ENCODE peak calls at places on chromosomes 5 and 9, in six cellular contexts. L, R, J, O, W and K are unnamed samples.

GRCh38 chr5:107743357-107744000 is 72.7 kb upstream of the EFNA5 start:
- DNase-seq in L (no peak), R (no peak), J (no peak), O (no peak), W (no peak), K (no peak)

GRCh38 chr5:146681586-146681945 is 165.6 kb upstream of the GPR151 start:
- DNase-seq in L (no peak), R (no peak), J (no peak), O (no peak), W (no peak), K (no peak)

GRCh38 chr9:109986423-109987055 is 206.5 kb downstream of the PALM2AKAP2 start:
- DNase-seq in L (no peak), R (no peak), J (no peak), O (no peak), W (no peak), K (no peak)

GRCh38 chr5:164433471-164433870 is 928.1 kb downstream of the MAT2B start:
- DNase-seq in L (no peak), R (no peak), J (no peak), O (no peak), W (no peak), K (no peak)

GRCh38 chr5:132238169-132238744 is 10.6 kb upstream of the P4HA2 start:
- DNase-seq in L (peak; percentile 88), R (peak; percentile 70), J (peak; percentile 7), O (peak; percentile 80), W (peak; percentile 82), K (peak; percentile 77)

GRCh38 chr5:164175083-164175482 is 669.7 kb downstream of the MAT2B start:
- DNase-seq in L (no peak), R (no peak), J (no peak), O (no peak), W (no peak), K (no peak)

GRCh38 chr5:155140646-155141045 is 127.1 kb downstream of the KIF4B start:
- DNase-seq in L (no peak), R (no peak), J (no peak), O (no peak), W (no peak), K (no peak)

GRCh38 chr9:133708770-133709611 is 29.2 kb downstream of the SARDH start:
- DNase-seq in L (peak; percentile 72), R (peak; percentile 50), J (no peak), O (peak; percentile 37), W (no peak), K (no peak)

GRCh38 chr9:118189615-118190014 is 485.4 kb downstream of the TLR4 start:
- DNase-seq in L (no peak), R (no peak), J (no peak), O (no peak), W (no peak), K (no peak)

GRCh38 chr5:142106061-142106460 is 2.5 kb upstream of the NDFIP1 start:
- DNase-seq in L (no peak), R (no peak), J (no peak), O (peak; percentile 56), W (no peak), K (no peak)

GRCh38 chr9:93139365-93140182 is 5.5 kb upstream of the NINJ1 start:
- DNase-seq in L (no peak), R (no peak), J (no peak), O (no peak), W (no peak), K (no peak)

GRCh38 chr5:139075066-139076050 is 122.8 kb downstream of the SIL1 start:
- DNase-seq in L (no peak), R (no peak), J (no peak), O (no peak), W (no peak), K (no peak)

GRCh38 chr9:83920469-83920941 is 727 bp downstream of the KIF27 start:
- DNase-seq in L (no peak), R (no peak), J (peak; percentile 47), O (no peak), W (peak; percentile 79), K (peak; percentile 62)

GRCh38 chr5:145464194-145464593 is 370.9 kb downstream of the PRELID2 start:
- DNase-seq in L (no peak), R (no peak), J (no peak), O (no peak), W (no peak), K (no peak)

GRCh38 chr5:41240985-41241384 is 27.7 kb upstream of the C6 start:
- DNase-seq in L (no peak), R (no peak), J (no peak), O (no peak), W (no peak), K (no peak)

GRCh38 chr5:160651682-160652645 is 200.0 kb downstream of the ATP10B start:
- DNase-seq in L (no peak), R (no peak), J (no peak), O (no peak), W (no peak), K (no peak)

GRCh38 chr9:9942764-9943424 is 669.9 kb downstream of the PTPRD start:
- DNase-seq in L (peak; percentile 81), R (peak; percentile 70), J (peak; percentile 26), O (peak; percentile 42), W (peak; percentile 71), K (peak; percentile 61)

GRCh38 chr5:151592855-151593408 is 1.8 kb upstream of the FAT2 start:
- DNase-seq in L (no peak), R (no peak), J (no peak), O (no peak), W (peak; percentile 77), K (no peak)

GRCh38 chr9:121353246-121353975 is 16.6 kb downstream of the STOM start:
- DNase-seq in L (no peak), R (no peak), J (no peak), O (no peak), W (no peak), K (no peak)

GRCh38 chr9:109815366-109815947 is 35.5 kb downstream of the PALM2AKAP2 start:
- DNase-seq in L (no peak), R (no peak), J (no peak), O (no peak), W (no peak), K (no peak)

GRCh38 chr5:64458948-64459347 is 46.9 kb upstream of the RGS7BP start:
- DNase-seq in L (no peak), R (no peak), J (no peak), O (no peak), W (no peak), K (no peak)

GRCh38 chr9:123364241-123364824 is 8.3 kb downstream of the CRB2 start:
- DNase-seq in L (no peak), R (no peak), J (no peak), O (no peak), W (peak; percentile 78), K (no peak)

GRCh38 chr5:10536931-10537579 is 26.8 kb upstream of the ANKRD33B start:
- DNase-seq in L (peak; percentile 60), R (no peak), J (no peak), O (no peak), W (no peak), K (no peak)

GRCh38 chr5:85293139-85293785 is 908.6 kb upstream of the EDIL3 start:
- DNase-seq in L (no peak), R (no peak), J (no peak), O (no peak), W (peak; percentile 47), K (no peak)

GRCh38 chr9:72363226-72363625 is 1.8 kb downstream of the ZFAND5 start:
- DNase-seq in L (no peak), R (no peak), J (no peak), O (no peak), W (no peak), K (no peak)

GRCh38 chr9:75233011-75233410 is 144.7 kb downstream of the OSTF1 start:
- DNase-seq in L (no peak), R (no peak), J (no peak), O (no peak), W (no peak), K (no peak)

GRCh38 chr9:130459151-130459550 is 14.4 kb downstream of the ASS1 start:
- DNase-seq in L (no peak), R (no peak), J (no peak), O (no peak), W (no peak), K (no peak)

GRCh38 chr5:64766105-64766504 is 2.4 kb downstream of the SREK1IP1 start:
- DNase-seq in L (no peak), R (no peak), J (no peak), O (no peak), W (peak; percentile 38), K (no peak)

GRCh38 chr9:101172671-101173070 is 144.1 kb downstream of the PLPPR1 start:
- DNase-seq in L (no peak), R (no peak), J (no peak), O (no peak), W (no peak), K (no peak)

GRCh38 chr9:107584186-107584585 is 94.6 kb upstream of the KLF4 start:
- DNase-seq in L (no peak), R (no peak), J (no peak), O (no peak), W (no peak), K (no peak)

GRCh38 chr9:3035594-3036389 is 191.9 kb upstream of the PUM3 start:
- DNase-seq in L (no peak), R (no peak), J (no peak), O (no peak), W (no peak), K (no peak)

GRCh38 chr9:136614967-136615623 is 47.6 kb upstream of the EGFL7 start:
- DNase-seq in L (no peak), R (peak; percentile 72), J (no peak), O (no peak), W (no peak), K (peak; percentile 70)

GRCh38 chr5:60844429-60844890 is 391 bp upstream of the ELOVL7 start:
- DNase-seq in L (no peak), R (no peak), J (peak; percentile 2), O (no peak), W (no peak), K (no peak)

GRCh38 chr5:181130832-181131496 is at the start of gene OR2V1:
- DNase-seq in L (no peak), R (no peak), J (no peak), O (no peak), W (no peak), K (no peak)

GRCh38 chr9:29393064-29393463 is 1819.8 kb upstream of the C9orf72 start:
- DNase-seq in L (no peak), R (no peak), J (no peak), O (no peak), W (no peak), K (no peak)

GRCh38 chr5:88279584-88279983 is 10.9 kb upstream of the TMEM161B start:
- DNase-seq in L (no peak), R (no peak), J (no peak), O (no peak), W (no peak), K (no peak)

GRCh38 chr5:181151146-181151545 is 3.8 kb downstream of the OR2V2 start:
- DNase-seq in L (no peak), R (peak; percentile 31), J (no peak), O (no peak), W (no peak), K (peak; percentile 64)